ENCODE peak calls at places on chromosomes 2 and 18, in four cellular contexts. F is adrenal gland, H is endodermal cell, O is upper lobe of right lung. X is an unnamed sample. For H3K4me1 and H3K27me3, the result is how much of the 10 kb centered on the place peaks cover.

GRCh38 chr2:172792711-172793110 is 57.1 kb downstream of the RAPGEF4 start:
- DNase-seq in H (no peak), O (no peak), F (no peak), X (no peak)

GRCh38 chr2:107001964-107002696 is 116.2 kb upstream of the ST6GAL2 start:
- DNase-seq in O (no peak), H (no peak), F (no peak), X (no peak)

GRCh38 chr2:237421542-237422047 is 7.6 kb upstream of the COL6A3 start:
- DNase-seq in H (peak), F (peak), O (peak), X (peak)

GRCh38 chr2:12796617-12797016 is 79.9 kb downstream of the TRIB2 start:
- DNase-seq in O (no peak), F (peak), H (no peak), X (no peak)

GRCh38 chr18:37762076-37762475 is 196.5 kb upstream of the CELF4 start:
- DNase-seq in F (no peak), O (peak), H (no peak), X (no peak)

GRCh38 chr18:21448301-21448700 is 152.2 kb downstream of the ESCO1 start:
- DNase-seq in O (no peak), F (no peak), H (no peak), X (no peak)

GRCh38 chr2:3355951-3356569 is 21.6 kb downstream of the EIPR1 start:
- DNase-seq in H (no peak), F (no peak), O (no peak), X (no peak)

GRCh38 chr2:214808961-214809750 is at the start of gene BARD1:
- DNase-seq in F (peak), H (peak), O (peak), X (no peak)

GRCh38 chr2:1743396-1744150 is 742 bp downstream of the PXDN start:
- DNase-seq in F (no peak), H (peak), O (peak), X (no peak)

GRCh38 chr2:231371430-231372054 is 24.0 kb upstream of the B3GNT7 start:
- DNase-seq in H (no peak), O (no peak), F (no peak), X (no peak)

GRCh38 chr18:31546476-31546875 is 45.2 kb upstream of the TTR start:
- DNase-seq in H (no peak), O (no peak), F (no peak), X (no peak)

GRCh38 chr18:54416459-54416858 is 58.8 kb downstream of the C18orf54 start:
- DNase-seq in F (no peak), O (no peak), H (no peak), X (no peak)

GRCh38 chr18:42310956-42311355 is 355.9 kb downstream of the PIK3C3 start:
- DNase-seq in H (peak), O (no peak), F (no peak), X (no peak)

GRCh38 chr2:71190959-71191943 is 35.7 kb downstream of the PAIP2B start:
- DNase-seq in O (no peak), H (no peak), F (peak), X (no peak)

GRCh38 chr2:224586127-224586702 is 1.1 kb upstream of the CUL3 start:
- DNase-seq in H (no peak), F (no peak), O (no peak), X (no peak)

GRCh38 chr2:224584768-224585204 is 377 bp downstream of the CUL3 start:
- DNase-seq in H (no peak), F (peak), O (peak), X (peak)

GRCh38 chr2:224584111-224584764 is 925 bp downstream of the CUL3 start:
- DNase-seq in O (peak), F (peak), H (peak), X (peak)

GRCh38 chr2:224580248-224580647 is 4.9 kb downstream of the CUL3 start:
- DNase-seq in O (no peak), H (no peak), F (no peak), X (no peak)

GRCh38 chr2:224585205-224586088 is at the start of gene CUL3:
- DNase-seq in F (peak), H (peak), O (peak), X (peak)
- H3K4me1 ChIP-seq in F (under half), H (under half), O (under half), X (under half)

DNA sequence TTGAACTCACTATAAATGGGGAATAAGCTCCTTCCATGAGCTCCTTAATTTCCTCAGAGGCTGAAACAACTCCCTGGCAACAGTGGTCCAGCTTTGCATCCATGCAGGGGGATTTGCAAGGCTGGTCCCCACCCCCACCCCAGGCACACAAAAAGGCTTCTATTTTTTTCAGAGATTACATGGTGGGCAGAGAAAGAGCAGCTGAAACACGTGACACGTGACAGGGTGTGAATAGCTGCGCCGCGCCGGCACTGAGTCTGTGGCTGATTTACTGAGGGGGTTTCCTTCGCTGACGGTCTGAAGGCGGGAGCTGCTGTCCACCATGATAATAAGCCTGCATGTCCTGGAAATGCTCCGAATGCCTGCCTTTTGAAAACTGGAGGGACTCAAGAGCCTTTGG is 50.8 kb upstream of the APCDD1 start:
- DNase-seq in O (no peak), H (no peak), F (no peak), X (no peak)
- H3K27me3 ChIP-seq in O (under half), H (under half), F (under half), X (under half)

DNA sequence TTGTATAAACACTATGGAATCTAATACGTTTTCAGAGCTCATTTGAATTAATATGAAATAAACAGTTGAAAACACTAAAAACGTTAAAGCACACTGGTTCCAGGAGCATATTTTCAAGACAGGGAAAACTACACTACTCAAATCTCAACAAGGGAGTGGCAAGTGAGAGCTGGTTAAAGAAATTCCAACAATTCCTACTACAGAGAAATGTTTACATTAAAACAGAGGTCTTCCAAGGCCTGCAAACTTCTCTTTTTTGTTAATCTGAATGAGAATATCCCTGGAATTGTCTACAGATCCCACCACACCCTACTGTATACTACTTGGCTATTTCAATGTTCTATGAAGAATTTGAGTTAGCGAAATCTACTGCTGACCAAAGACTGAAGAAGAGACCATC is 231.5 kb downstream of the ZEB2 start:
- DNase-seq in F (no peak), H (no peak), O (no peak), X (no peak)
- H3K4me1 ChIP-seq in F (under half), H (under half), O (under half), X (under half)

GRCh38 chr2:217802261-217802660 is 200.5 kb downstream of the TNS1 start:
- DNase-seq in H (no peak), F (peak), O (no peak), X (no peak)

GRCh38 chr2:217803639-217803932 is 199.2 kb downstream of the TNS1 start:
- DNase-seq in H (no peak), F (peak), O (no peak), X (no peak)

GRCh38 chr2:217804338-217804737 is 198.5 kb downstream of the TNS1 start:
- DNase-seq in F (peak), O (no peak), H (peak), X (no peak)

GRCh38 chr2:217801711-217802110 is 201.1 kb downstream of the TNS1 start:
- DNase-seq in H (peak), F (peak), O (no peak), X (no peak)

GRCh38 chr2:217802876-217803638 is 199.7 kb downstream of the TNS1 start:
- DNase-seq in O (no peak), F (peak), H (peak), X (no peak)
- H3K27me3 ChIP-seq in O (under half), F (under half), H (under half), X (under half)

DNA sequence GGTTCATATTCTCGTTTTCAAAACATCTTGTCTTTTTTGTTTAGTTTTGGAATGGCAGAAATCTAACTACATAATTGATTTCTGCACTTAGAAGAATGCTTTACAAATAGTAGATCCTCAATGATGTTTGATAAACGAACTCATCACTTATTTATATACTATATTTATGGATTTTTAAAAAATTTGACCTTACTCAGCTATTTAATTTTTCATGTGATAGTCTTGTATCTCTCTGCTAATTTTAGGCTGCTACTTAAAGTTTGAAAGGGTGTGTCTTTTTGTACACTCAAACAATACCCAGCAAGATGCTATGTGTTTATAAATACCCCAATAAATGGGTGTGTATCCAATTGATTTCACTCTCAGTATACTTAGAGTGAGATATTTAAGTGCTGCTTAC is 86.9 kb downstream of the EHBP1 start:
- DNase-seq in F (no peak), H (no peak), O (no peak), X (no peak)
- H3K4me1 ChIP-seq in F (under half), H (under half), O (under half), X (under half)

GRCh38 chr18:57347784-57348183 is 4.6 kb upstream of the ST8SIA3 start:
- DNase-seq in H (no peak), F (no peak), O (no peak), X (no peak)
- H3K27me3 ChIP-seq in H (half or more), F (under half), O (under half), X (under half)

DNA sequence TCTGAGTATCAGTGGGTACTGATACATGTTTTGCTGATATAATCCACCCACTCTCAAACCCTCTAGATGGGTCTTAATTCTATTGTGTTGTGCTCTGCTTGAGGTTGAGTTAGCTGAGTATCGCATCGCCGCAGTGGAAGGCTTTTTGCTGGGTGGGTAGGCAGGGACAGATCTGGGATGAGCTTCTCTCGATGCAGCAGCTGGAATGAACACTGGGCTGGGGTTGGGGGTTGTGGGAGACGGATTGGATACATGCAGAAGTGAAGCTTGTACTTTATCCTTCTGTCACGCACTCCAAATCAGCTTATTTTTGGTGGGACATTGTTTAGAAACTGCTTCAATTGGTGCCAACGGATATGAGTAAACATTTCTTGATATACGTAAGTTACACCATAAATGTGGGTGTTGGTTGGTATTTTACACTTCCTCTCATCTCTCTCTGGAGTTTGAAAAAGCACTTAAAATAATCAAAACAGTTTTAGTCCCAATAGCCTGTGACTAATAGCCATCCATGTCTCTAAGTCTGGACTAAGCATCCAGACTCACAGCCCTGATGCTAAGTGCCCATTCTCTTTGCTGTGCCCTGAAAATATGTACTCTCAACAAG is 107.1 kb downstream of the POLE4 start:
- DNase-seq in H (peak), F (no peak), O (no peak), X (no peak)
- H3K4me1 ChIP-seq in H (under half), F (under half), O (under half), X (under half)

GRCh38 chr2:118855451-118856279 is 8.2 kb upstream of the EN1 start:
- DNase-seq in O (peak), F (peak), H (peak), X (peak)
- H3K27me3 ChIP-seq in O (half or more), F (half or more), H (half or more), X (half or more)